ENCODE peak calls at places on chromosomes 16 and 17, in six cellular contexts. One of them, this sample, is unnamed.

GRCh38 chr16:54648575-54648974 is 282.1 kb upstream of the IRX5 start:
- DNase-seq in AG04450: no peak
- DNase-seq in activated T-helper 1 cell treated with anti-CD3 and anti-CD28 coated beads, Interleukin-12 subunit alpha, Interleukin-12 subunit beta, Interleukin-2, Interleukin-4 antibody, amounts not matched to agents 30 ng/mL and 10 ng/mL and 1 ng/mL, durations not matched to agents 14 hours and 24 hours and 36 hours: no peak
- DNase-seq in effector memory CD8-positive, alpha-beta T cell: no peak
- DNase-seq in kidney glomerular epithelial cell: no peak
- DNase-seq in stimulated activated CD8-positive, alpha-beta memory T cell treated with anti-CD3 and anti-CD28 coated beads, Interleukin-4, amount 100 ng/mL, for 1 hour: no peak
- DNase-seq in this sample: no peak

GRCh38 chr16:46583036-46583435 is 38.1 kb downstream of the SHCBP1 start:
- DNase-seq in AG04450: no peak
- DNase-seq in activated T-helper 1 cell treated with anti-CD3 and anti-CD28 coated beads, Interleukin-12 subunit alpha, Interleukin-12 subunit beta, Interleukin-2, Interleukin-4 antibody, amounts not matched to agents 30 ng/mL and 10 ng/mL and 1 ng/mL, durations not matched to agents 14 hours and 24 hours and 36 hours: no peak
- DNase-seq in kidney glomerular epithelial cell: no peak
- DNase-seq in stimulated activated CD8-positive, alpha-beta memory T cell treated with anti-CD3 and anti-CD28 coated beads, Interleukin-4, amount 100 ng/mL, for 1 hour: no peak
- DNase-seq in effector memory CD8-positive, alpha-beta T cell: no peak
- DNase-seq in this sample: no peak

GRCh38 chr16:84932691-84933090 is 78.6 kb downstream of the ZDHHC7 start:
- DNase-seq in kidney glomerular epithelial cell: no peak
- DNase-seq in effector memory CD8-positive, alpha-beta T cell: no peak
- DNase-seq in activated T-helper 1 cell treated with anti-CD3 and anti-CD28 coated beads, Interleukin-12 subunit alpha, Interleukin-12 subunit beta, Interleukin-2, Interleukin-4 antibody, amounts not matched to agents 30 ng/mL and 10 ng/mL and 1 ng/mL, durations not matched to agents 14 hours and 24 hours and 36 hours: no peak
- DNase-seq in stimulated activated CD8-positive, alpha-beta memory T cell treated with anti-CD3 and anti-CD28 coated beads, Interleukin-4, amount 100 ng/mL, for 1 hour: no peak
- DNase-seq in AG04450: no peak
- DNase-seq in this sample: no peak

GRCh38 chr17:20281860-20282259 is 185.5 kb downstream of the LGALS9B start:
- DNase-seq in activated T-helper 1 cell treated with anti-CD3 and anti-CD28 coated beads, Interleukin-12 subunit alpha, Interleukin-12 subunit beta, Interleukin-2, Interleukin-4 antibody, amounts not matched to agents 30 ng/mL and 10 ng/mL and 1 ng/mL, durations not matched to agents 14 hours and 24 hours and 36 hours: no peak
- DNase-seq in AG04450: no peak
- DNase-seq in kidney glomerular epithelial cell: no peak
- DNase-seq in stimulated activated CD8-positive, alpha-beta memory T cell treated with anti-CD3 and anti-CD28 coated beads, Interleukin-4, amount 100 ng/mL, for 1 hour: no peak
- DNase-seq in effector memory CD8-positive, alpha-beta T cell: no peak
- DNase-seq in this sample: no peak

GRCh38 chr17:45366049-45366448 is 49.2 kb upstream of the MAP3K14 start:
- DNase-seq in effector memory CD8-positive, alpha-beta T cell: no peak
- DNase-seq in activated T-helper 1 cell treated with anti-CD3 and anti-CD28 coated beads, Interleukin-12 subunit alpha, Interleukin-12 subunit beta, Interleukin-2, Interleukin-4 antibody, amounts not matched to agents 30 ng/mL and 10 ng/mL and 1 ng/mL, durations not matched to agents 14 hours and 24 hours and 36 hours: no peak
- DNase-seq in kidney glomerular epithelial cell: no peak
- DNase-seq in stimulated activated CD8-positive, alpha-beta memory T cell treated with anti-CD3 and anti-CD28 coated beads, Interleukin-4, amount 100 ng/mL, for 1 hour: no peak
- DNase-seq in AG04450: no peak
- DNase-seq in this sample: no peak

GRCh38 chr16:30148101-30148500 is 25.1 kb upstream of the MAPK3 start:
- DNase-seq in effector memory CD8-positive, alpha-beta T cell: no peak
- DNase-seq in AG04450: no peak
- DNase-seq in activated T-helper 1 cell treated with anti-CD3 and anti-CD28 coated beads, Interleukin-12 subunit alpha, Interleukin-12 subunit beta, Interleukin-2, Interleukin-4 antibody, amounts not matched to agents 30 ng/mL and 10 ng/mL and 1 ng/mL, durations not matched to agents 14 hours and 24 hours and 36 hours: no peak
- DNase-seq in kidney glomerular epithelial cell: no peak
- DNase-seq in stimulated activated CD8-positive, alpha-beta memory T cell treated with anti-CD3 and anti-CD28 coated beads, Interleukin-4, amount 100 ng/mL, for 1 hour: no peak
- DNase-seq in this sample: no peak

GRCh38 chr17:82367724-82368524 is 3.6 kb upstream of the UTS2R start:
- DNase-seq in kidney glomerular epithelial cell: no peak
- DNase-seq in activated T-helper 1 cell treated with anti-CD3 and anti-CD28 coated beads, Interleukin-12 subunit alpha, Interleukin-12 subunit beta, Interleukin-2, Interleukin-4 antibody, amounts not matched to agents 30 ng/mL and 10 ng/mL and 1 ng/mL, durations not matched to agents 14 hours and 24 hours and 36 hours: no peak
- DNase-seq in AG04450: no peak
- DNase-seq in effector memory CD8-positive, alpha-beta T cell: no peak
- DNase-seq in stimulated activated CD8-positive, alpha-beta memory T cell treated with anti-CD3 and anti-CD28 coated beads, Interleukin-4, amount 100 ng/mL, for 1 hour: no peak
- DNase-seq in this sample: no peak

GRCh38 chr16:51390877-51391276 is 239.8 kb upstream of the SALL1 start:
- DNase-seq in stimulated activated CD8-positive, alpha-beta memory T cell treated with anti-CD3 and anti-CD28 coated beads, Interleukin-4, amount 100 ng/mL, for 1 hour: no peak
- DNase-seq in activated T-helper 1 cell treated with anti-CD3 and anti-CD28 coated beads, Interleukin-12 subunit alpha, Interleukin-12 subunit beta, Interleukin-2, Interleukin-4 antibody, amounts not matched to agents 30 ng/mL and 10 ng/mL and 1 ng/mL, durations not matched to agents 14 hours and 24 hours and 36 hours: no peak
- DNase-seq in kidney glomerular epithelial cell: no peak
- DNase-seq in effector memory CD8-positive, alpha-beta T cell: no peak
- DNase-seq in AG04450: no peak
- DNase-seq in this sample: no peak

GRCh38 chr16:12350945-12351344 is 374.4 kb downstream of the SNX29 start:
- DNase-seq in AG04450: no peak
- DNase-seq in kidney glomerular epithelial cell: no peak
- DNase-seq in stimulated activated CD8-positive, alpha-beta memory T cell treated with anti-CD3 and anti-CD28 coated beads, Interleukin-4, amount 100 ng/mL, for 1 hour: no peak
- DNase-seq in activated T-helper 1 cell treated with anti-CD3 and anti-CD28 coated beads, Interleukin-12 subunit alpha, Interleukin-12 subunit beta, Interleukin-2, Interleukin-4 antibody, amounts not matched to agents 30 ng/mL and 10 ng/mL and 1 ng/mL, durations not matched to agents 14 hours and 24 hours and 36 hours: no peak
- DNase-seq in effector memory CD8-positive, alpha-beta T cell: no peak
- DNase-seq in this sample: no peak

GRCh38 chr16:72921106-72921505 is 126.8 kb downstream of the ZFHX3 start:
- DNase-seq in stimulated activated CD8-positive, alpha-beta memory T cell treated with anti-CD3 and anti-CD28 coated beads, Interleukin-4, amount 100 ng/mL, for 1 hour: no peak
- DNase-seq in kidney glomerular epithelial cell: no peak
- DNase-seq in activated T-helper 1 cell treated with anti-CD3 and anti-CD28 coated beads, Interleukin-12 subunit alpha, Interleukin-12 subunit beta, Interleukin-2, Interleukin-4 antibody, amounts not matched to agents 30 ng/mL and 10 ng/mL and 1 ng/mL, durations not matched to agents 14 hours and 24 hours and 36 hours: peak
- DNase-seq in AG04450: no peak
- DNase-seq in effector memory CD8-positive, alpha-beta T cell: no peak
- DNase-seq in this sample: no peak

GRCh38 chr17:65554568-65555223 is 6.8 kb downstream of the AXIN2 start:
- DNase-seq in activated T-helper 1 cell treated with anti-CD3 and anti-CD28 coated beads, Interleukin-12 subunit alpha, Interleukin-12 subunit beta, Interleukin-2, Interleukin-4 antibody, amounts not matched to agents 30 ng/mL and 10 ng/mL and 1 ng/mL, durations not matched to agents 14 hours and 24 hours and 36 hours: no peak
- DNase-seq in effector memory CD8-positive, alpha-beta T cell: no peak
- DNase-seq in AG04450: no peak
- DNase-seq in kidney glomerular epithelial cell: no peak
- DNase-seq in stimulated activated CD8-positive, alpha-beta memory T cell treated with anti-CD3 and anti-CD28 coated beads, Interleukin-4, amount 100 ng/mL, for 1 hour: no peak
- DNase-seq in this sample: no peak

GRCh38 chr17:74283371-74283673 is 9.3 kb downstream of the DNAI2 start:
- DNase-seq in stimulated activated CD8-positive, alpha-beta memory T cell treated with anti-CD3 and anti-CD28 coated beads, Interleukin-4, amount 100 ng/mL, for 1 hour: no peak
- DNase-seq in kidney glomerular epithelial cell: no peak
- DNase-seq in activated T-helper 1 cell treated with anti-CD3 and anti-CD28 coated beads, Interleukin-12 subunit alpha, Interleukin-12 subunit beta, Interleukin-2, Interleukin-4 antibody, amounts not matched to agents 30 ng/mL and 10 ng/mL and 1 ng/mL, durations not matched to agents 14 hours and 24 hours and 36 hours: no peak
- DNase-seq in effector memory CD8-positive, alpha-beta T cell: no peak
- DNase-seq in AG04450: no peak
- DNase-seq in this sample: no peak

GRCh38 chr16:31513884-31514283 is 5.7 kb upstream of the RUSF1 start:
- DNase-seq in activated T-helper 1 cell treated with anti-CD3 and anti-CD28 coated beads, Interleukin-12 subunit alpha, Interleukin-12 subunit beta, Interleukin-2, Interleukin-4 antibody, amounts not matched to agents 30 ng/mL and 10 ng/mL and 1 ng/mL, durations not matched to agents 14 hours and 24 hours and 36 hours: no peak
- DNase-seq in effector memory CD8-positive, alpha-beta T cell: no peak
- DNase-seq in AG04450: no peak
- DNase-seq in kidney glomerular epithelial cell: no peak
- DNase-seq in stimulated activated CD8-positive, alpha-beta memory T cell treated with anti-CD3 and anti-CD28 coated beads, Interleukin-4, amount 100 ng/mL, for 1 hour: no peak
- DNase-seq in this sample: no peak

GRCh38 chr16:46908540-46909372 is 24.6 kb downstream of the GPT2 start:
- DNase-seq in stimulated activated CD8-positive, alpha-beta memory T cell treated with anti-CD3 and anti-CD28 coated beads, Interleukin-4, amount 100 ng/mL, for 1 hour: peak
- DNase-seq in effector memory CD8-positive, alpha-beta T cell: peak
- DNase-seq in AG04450: peak
- DNase-seq in activated T-helper 1 cell treated with anti-CD3 and anti-CD28 coated beads, Interleukin-12 subunit alpha, Interleukin-12 subunit beta, Interleukin-2, Interleukin-4 antibody, amounts not matched to agents 30 ng/mL and 10 ng/mL and 1 ng/mL, durations not matched to agents 14 hours and 24 hours and 36 hours: peak
- DNase-seq in kidney glomerular epithelial cell: peak
- DNase-seq in this sample: no peak

GRCh38 chr16:64094992-64095579 is 1026.8 kb downstream of the CDH11 start:
- DNase-seq in effector memory CD8-positive, alpha-beta T cell: no peak
- DNase-seq in stimulated activated CD8-positive, alpha-beta memory T cell treated with anti-CD3 and anti-CD28 coated beads, Interleukin-4, amount 100 ng/mL, for 1 hour: no peak
- DNase-seq in kidney glomerular epithelial cell: no peak
- DNase-seq in activated T-helper 1 cell treated with anti-CD3 and anti-CD28 coated beads, Interleukin-12 subunit alpha, Interleukin-12 subunit beta, Interleukin-2, Interleukin-4 antibody, amounts not matched to agents 30 ng/mL and 10 ng/mL and 1 ng/mL, durations not matched to agents 14 hours and 24 hours and 36 hours: no peak
- DNase-seq in AG04450: no peak
- DNase-seq in this sample: no peak

GRCh38 chr16:51243836-51244483 is 92.9 kb upstream of the SALL1 start:
- DNase-seq in effector memory CD8-positive, alpha-beta T cell: no peak
- DNase-seq in stimulated activated CD8-positive, alpha-beta memory T cell treated with anti-CD3 and anti-CD28 coated beads, Interleukin-4, amount 100 ng/mL, for 1 hour: no peak
- DNase-seq in activated T-helper 1 cell treated with anti-CD3 and anti-CD28 coated beads, Interleukin-12 subunit alpha, Interleukin-12 subunit beta, Interleukin-2, Interleukin-4 antibody, amounts not matched to agents 30 ng/mL and 10 ng/mL and 1 ng/mL, durations not matched to agents 14 hours and 24 hours and 36 hours: no peak
- DNase-seq in kidney glomerular epithelial cell: peak
- DNase-seq in AG04450: no peak
- DNase-seq in this sample: no peak

This sample was measured in SW 1271.